ENCODE peak calls at places on chromosomes 16 and 17, in six cellular contexts. K, N, A, W, V and Z are unnamed samples.

GRCh38 chr17:50123649-50124349 is 6.2 kb downstream of the SAMD14 start:
- DNase-seq in K (no peak), N (no peak), A (no peak), W (no peak), V (no peak), Z (no peak)

GRCh38 chr17:51805765-51806164 is 352.7 kb downstream of the CA10 start:
- DNase-seq in K (no peak), N (no peak), A (peak; percentile 14), W (no peak), V (no peak), Z (no peak)

GRCh38 chr16:84641643-84642358 is 6.5 kb upstream of the KLHL36 start:
- DNase-seq in K (no peak), N (no peak), A (no peak), W (no peak), V (no peak), Z (no peak)

GRCh38 chr17:45677770-45678169 is 106.3 kb upstream of the CRHR1 start:
- DNase-seq in K (no peak), N (no peak), A (no peak), W (no peak), V (no peak), Z (no peak)

GRCh38 chr16:87068751-87069150 is 248.4 kb downstream of the C16orf95 start:
- DNase-seq in K (no peak), N (no peak), A (no peak), W (no peak), V (no peak), Z (no peak)

GRCh38 chr17:66633322-66633965 is 201.5 kb upstream of the CACNG5 start:
- DNase-seq in K (no peak), N (peak; percentile 18), A (no peak), W (peak; percentile 49), V (peak; percentile 45), Z (peak; percentile 27)

GRCh38 chr17:31002047-31002446 is 31.2 kb downstream of the RNF135 start:
- DNase-seq in K (no peak), N (no peak), A (no peak), W (no peak), V (no peak), Z (no peak)

GRCh38 chr16:85870159-85870558 is 28.8 kb upstream of the IRF8 start:
- DNase-seq in K (no peak), N (no peak), A (no peak), W (no peak), V (no peak), Z (no peak)

GRCh38 chr16:58020628-58021521 is 4.7 kb upstream of the MMP15 start:
- DNase-seq in K (peak; percentile 35), N (peak; percentile 52), A (no peak), W (peak; percentile 33), V (peak; percentile 59), Z (no peak)

GRCh38 chr17:27082023-27082774 is 211.7 kb upstream of the WSB1 start:
- DNase-seq in K (no peak), N (no peak), A (no peak), W (no peak), V (no peak), Z (no peak)

GRCh38 chr16:52318259-52319008 is 228.5 kb downstream of the TOX3 start:
- DNase-seq in K (no peak), N (no peak), A (peak; percentile 93), W (no peak), V (no peak), Z (no peak)

GRCh38 chr17:46208997-46209396 is 15.8 kb upstream of the KANSL1 start:
- DNase-seq in K (no peak), N (no peak), A (no peak), W (no peak), V (no peak), Z (no peak)

GRCh38 chr17:82630212-82630611 is 18.0 kb downstream of the WDR45B start:
- DNase-seq in K (no peak), N (no peak), A (no peak), W (no peak), V (no peak), Z (no peak)

GRCh38 chr17:37315601-37316000 is 60.2 kb upstream of the C17orf78 start:
- DNase-seq in K (no peak), N (no peak), A (no peak), W (no peak), V (no peak), Z (no peak)

GRCh38 chr16:67762385-67762784 is 43.3 kb upstream of the GFOD2 start:
- DNase-seq in K (no peak), N (no peak), A (no peak), W (no peak), V (no peak), Z (no peak)